ENCODE peak calls at places on chromosomes 7 and 10, in four cellular contexts. X is endothelial cell; M is LoVo; L is stimulated activated CD4-positive, alpha-beta T cell treated with anti-CD3 and anti-CD28 coated beads, Interleukin-15, amount 100 ng/mL, for 1 hour. W is an unnamed sample.
A peak's percentile ranks its signal among the peaks of the same experiment; 100 is the strongest.

GRCh38 chr7:156680281-156680680 is 39.7 kb downstream of the RNF32 start:
- DNase-seq in M (no peak), L (no peak), X (no peak), W (no peak)

GRCh38 chr7:79454325-79454960 is 976 bp upstream of the MAGI2 start:
- DNase-seq in L (no peak), M (no peak), X (peak; percentile 57), W (no peak)

GRCh38 chr7:94436018-94436604 is 41.4 kb downstream of the COL1A2 start:
- DNase-seq in L (peak; percentile 10), X (peak; percentile 74), M (peak; percentile 79), W (peak; percentile 37)

GRCh38 chr10:95741807-95742528 is 14.0 kb upstream of the ENTPD1 start:
- DNase-seq in M (no peak), L (no peak), X (peak; percentile 53), W (no peak)

GRCh38 chr7:131327049-131327625 is 539 bp upstream of the MKLN1 start:
- DNase-seq in L (no peak), M (peak; percentile 65), X (peak; percentile 44), W (no peak)

GRCh38 chr7:133742709-133743538 is 384.2 kb upstream of the LRGUK start:
- DNase-seq in M (no peak), L (no peak), X (peak; percentile 18), W (no peak)

GRCh38 chr10:87761892-87762291 is 56.1 kb downstream of the ATAD1 start:
- DNase-seq in X (no peak), L (no peak), M (peak; percentile 34), W (no peak)

GRCh38 chr7:101950450-101951119 is 133.2 kb downstream of the CUX1 start:
- DNase-seq in L (no peak), X (no peak), M (no peak), W (no peak)

GRCh38 chr10:80473692-80474596 is 19.8 kb downstream of the TSPAN14 start:
- DNase-seq in X (no peak), M (no peak), L (no peak), W (no peak)

GRCh38 chr10:93079663-93080349 is 6.1 kb downstream of the CYP26A1 start:
- DNase-seq in X (no peak), M (no peak), L (no peak), W (no peak)

GRCh38 chr10:22259280-22259679 is 41.5 kb upstream of the EBLN1 start:
- DNase-seq in L (no peak), X (no peak), M (no peak), W (no peak)

GRCh38 chr10:85319150-85319549 is 990.8 kb downstream of the CCSER2 start:
- DNase-seq in L (no peak), X (no peak), M (no peak), W (no peak)

GRCh38 chr10:86329093-86329710 is 37.4 kb downstream of the GRID1 start:
- DNase-seq in X (no peak), M (no peak), L (no peak), W (no peak)

GRCh38 chr10:101784558-101784957 is 1.3 kb upstream of the NPM3 start:
- DNase-seq in M (no peak), L (no peak), X (no peak), W (no peak)

GRCh38 chr7:38195804-38196595 is 18.0 kb downstream of the STARD3NL start:
- DNase-seq in M (no peak), L (no peak), X (no peak), W (no peak)

GRCh38 chr7:2934984-2935740 is 91.1 kb upstream of the GNA12 start:
- DNase-seq in L (no peak), X (no peak), M (no peak), W (no peak)

GRCh38 chr7:30887464-30887872 is 24.2 kb upstream of the AQP1 start:
- DNase-seq in L (no peak), X (no peak), M (no peak), W (no peak)

GRCh38 chr10:843703-844102 is 87.8 kb downstream of the LARP4B start:
- DNase-seq in L (no peak), M (no peak), X (no peak), W (no peak)